ENCODE peak calls at places on chromosomes 1 and 21, in four cellular contexts. One of them, this sample, is unnamed.

GRCh38 chr1:183646780-183647179 is 6.3 kb downstream of the APOBEC4 start:
- DNase-seq in GM12865: no peak
- DNase-seq in type B pancreatic cell: no peak
- DNase-seq in ELF-1: no peak
- DNase-seq in this sample: no peak

GRCh38 chr21:44930543-44930981 is 9.3 kb upstream of the SLX9 start:
- DNase-seq in type B pancreatic cell: no peak
- DNase-seq in GM12865: peak
- DNase-seq in ELF-1: no peak
- DNase-seq in this sample: no peak

GRCh38 chr1:112894561-112895011 is 61.4 kb downstream of the SLC16A1 start:
- DNase-seq in ELF-1: no peak
- DNase-seq in type B pancreatic cell: peak
- DNase-seq in GM12865: no peak
- DNase-seq in this sample: no peak

GRCh38 chr1:9376886-9377333 is 84.2 kb downstream of the SPSB1 start:
- DNase-seq in ELF-1: no peak
- DNase-seq in GM12865: no peak
- DNase-seq in type B pancreatic cell: no peak
- DNase-seq in this sample: peak

GRCh38 chr1:27361044-27361402 is 5.7 kb downstream of the MAP3K6 start:
- DNase-seq in GM12865: no peak
- DNase-seq in type B pancreatic cell: no peak
- DNase-seq in ELF-1: no peak
- DNase-seq in this sample: no peak

GRCh38 chr1:99252630-99253029 is 11.7 kb upstream of the PLPPR4 start:
- DNase-seq in type B pancreatic cell: no peak
- DNase-seq in ELF-1: no peak
- DNase-seq in GM12865: no peak
- DNase-seq in this sample: no peak

GRCh38 chr1:198318092-198318491 is 161.3 kb downstream of the NEK7 start:
- DNase-seq in ELF-1: no peak
- DNase-seq in GM12865: peak
- DNase-seq in type B pancreatic cell: no peak
- DNase-seq in this sample: no peak

GRCh38 chr21:42781150-42781980 is 98.0 kb downstream of the WDR4 start:
- DNase-seq in ELF-1: peak
- DNase-seq in type B pancreatic cell: no peak
- DNase-seq in GM12865: no peak
- DNase-seq in this sample: no peak

GRCh38 chr1:178908358-178908757 is 37.5 kb upstream of the ANGPTL1 start:
- DNase-seq in GM12865: no peak
- DNase-seq in type B pancreatic cell: no peak
- DNase-seq in ELF-1: no peak
- DNase-seq in this sample: no peak

GRCh38 chr1:203453616-203454015 is 22.0 kb upstream of the PRELP start:
- DNase-seq in type B pancreatic cell: no peak
- DNase-seq in ELF-1: no peak
- DNase-seq in GM12865: no peak
- DNase-seq in this sample: no peak

GRCh38 chr1:227416156-227416865 is 98.0 kb upstream of the CDC42BPA start:
- DNase-seq in type B pancreatic cell: no peak
- DNase-seq in GM12865: no peak
- DNase-seq in ELF-1: no peak
- DNase-seq in this sample: no peak

GRCh38 chr1:170196490-170196889 is 50.7 kb downstream of the NTMT2 start:
- DNase-seq in GM12865: no peak
- DNase-seq in type B pancreatic cell: no peak
- DNase-seq in ELF-1: peak
- DNase-seq in this sample: no peak

GRCh38 chr1:219293440-219293839 is 119.8 kb downstream of the LYPLAL1 start:
- DNase-seq in type B pancreatic cell: no peak
- DNase-seq in GM12865: no peak
- DNase-seq in ELF-1: no peak
- DNase-seq in this sample: no peak

GRCh38 chr1:47873332-47873731 is 123.9 kb downstream of the TRABD2B start:
- DNase-seq in ELF-1: no peak
- DNase-seq in type B pancreatic cell: no peak
- DNase-seq in GM12865: no peak
- DNase-seq in this sample: no peak

GRCh38 chr1:205345761-205346160 is 11.0 kb downstream of the KLHDC8A start:
- DNase-seq in type B pancreatic cell: no peak
- DNase-seq in GM12865: no peak
- DNase-seq in ELF-1: no peak
- DNase-seq in this sample: no peak

GRCh38 chr1:154821083-154821482 is 49.0 kb downstream of the KCNN3 start:
- DNase-seq in type B pancreatic cell: no peak
- DNase-seq in ELF-1: no peak
- DNase-seq in GM12865: no peak
- DNase-seq in this sample: no peak

GRCh38 chr21:32909393-32909792 is 116.3 kb upstream of the OLIG2 start:
- DNase-seq in ELF-1: no peak
- DNase-seq in GM12865: peak
- DNase-seq in type B pancreatic cell: no peak
- DNase-seq in this sample: no peak

GRCh38 chr1:119853155-119853554 is 41.9 kb upstream of the REG4 start:
- DNase-seq in ELF-1: no peak
- DNase-seq in GM12865: no peak
- DNase-seq in type B pancreatic cell: no peak
- DNase-seq in this sample: no peak

GRCh38 chr1:160777486-160778089 is 18.4 kb upstream of the LY9 start:
- DNase-seq in type B pancreatic cell: no peak
- DNase-seq in ELF-1: peak
- DNase-seq in GM12865: peak
- DNase-seq in this sample: peak

GRCh38 chr1:3352084-3352951 is 102.1 kb upstream of the ARHGEF16 start:
- DNase-seq in GM12865: no peak
- DNase-seq in ELF-1: peak
- DNase-seq in type B pancreatic cell: peak
- DNase-seq in this sample: peak

This sample was measured in esophagus muscularis mucosa.